ENCODE peak calls at places on chromosome 1, in seven cellular contexts. D is hypothalamus, R is PC-9, O is HT1080, C is hepatocyte, X is AG04450, M is RWPE2. A is an unnamed sample.
A peak's percentile ranks its signal among the peaks of the same experiment; 100 is the strongest.

GRCh38 chr1:230801441-230801840 is 54.3 kb downstream of the CAPN9 start:
- DNase-seq in D (no peak), R (no peak), O (no peak), C (no peak), X (no peak), M (no peak), A (no peak)

GRCh38 chr1:15218287-15219279 is 28.4 kb upstream of the FHAD1 start:
- DNase-seq in D (no peak), R (peak; percentile 86), O (peak; percentile 74), C (no peak), X (no peak), M (no peak), A (no peak)

GRCh38 chr1:204520834-204521709 is 4.9 kb downstream of the MDM4 start:
- DNase-seq in D (no peak), R (no peak), O (peak; percentile 93), C (no peak), X (peak; percentile 67), M (no peak), A (no peak)

GRCh38 chr1:245880754-245881403 is 626.2 kb downstream of the SMYD3 start:
- DNase-seq in D (no peak), R (peak; percentile 36), O (peak; percentile 32), C (no peak), X (peak; percentile 72), M (no peak), A (peak; percentile 69)

GRCh38 chr1:15364740-15365139 is 44.9 kb upstream of the EFHD2 start:
- DNase-seq in D (no peak), R (no peak), O (peak; percentile 20), C (no peak), X (no peak), M (no peak), A (no peak)

GRCh38 chr1:99988210-99988765 is 18.5 kb downstream of the SLC35A3 start:
- DNase-seq in D (no peak), R (no peak), O (no peak), C (no peak), X (no peak), M (no peak), A (no peak)

GRCh38 chr1:231039161-231040018 is 664 bp downstream of the FAM89A start:
- DNase-seq in D (no peak), R (no peak), O (no peak), C (peak; percentile 73), X (no peak), M (no peak), A (peak; percentile 51)

GRCh38 chr1:172699111-172699510 is 40.2 kb downstream of the FASLG start:
- DNase-seq in D (no peak), R (no peak), O (peak; percentile 90), C (no peak), X (no peak), M (no peak), A (peak; percentile 61)

GRCh38 chr1:17653728-17654351 is 101.3 kb upstream of the ACTL8 start:
- DNase-seq in D (peak; percentile 39), R (no peak), O (peak; percentile 54), C (peak; percentile 71), X (peak; percentile 18), M (no peak), A (peak; percentile 66)

GRCh38 chr1:180241716-180242544 is 11.9 kb downstream of the LHX4 start:
- DNase-seq in D (no peak), R (no peak), O (no peak), C (no peak), X (no peak), M (no peak), A (no peak)

GRCh38 chr1:3504151-3504822 is 49.8 kb downstream of the ARHGEF16 start:
- DNase-seq in D (no peak), R (peak; percentile 93), O (peak; percentile 92), C (no peak), X (no peak), M (no peak), A (peak; percentile 63)

GRCh38 chr1:9338354-9339250 is 45.9 kb downstream of the SPSB1 start:
- DNase-seq in D (no peak), R (no peak), O (no peak), C (peak; percentile 58), X (no peak), M (no peak), A (peak; percentile 20)

A was measured in trophoblast cell.